ENCODE peak calls at places on chromosomes 1 and 21, in five cellular contexts. G is stimulated activated CD4-positive, alpha-beta T cell treated with anti-CD3 and anti-CD28 coated beads, TNF-alpha, amount 100 ng/mL, for 4 hours; Y is T follicular helper cell; H is progenitor cell of endocrine pancreas; K is RCC 7860. T is an unnamed sample.

GRCh38 chr1:56683569-56683968 is 38.5 kb downstream of the PRKAA2 start:
- DNase-seq in G (no peak), Y (no peak), H (no peak), K (no peak), T (no peak)

GRCh38 chr1:232473319-232473718 is 156.6 kb downstream of the SIPA1L2 start:
- DNase-seq in G (no peak), Y (no peak), H (no peak), K (peak; percentile 50), T (peak; percentile 24)

GRCh38 chr1:59238535-59238934 is 58.4 kb upstream of the FGGY start:
- DNase-seq in G (no peak), Y (no peak), H (no peak), K (no peak), T (no peak)

GRCh38 chr1:8020032-8020431 is 6.1 kb downstream of the ERRFI1 start:
- DNase-seq in G (no peak), Y (no peak), H (no peak), K (peak; percentile 85), T (no peak)

GRCh38 chr1:29842130-29842529 is 605.8 kb downstream of the PTPRU start:
- DNase-seq in G (no peak), Y (no peak), H (no peak), K (no peak), T (no peak)

GRCh38 chr21:44927587-44928461 is 7.1 kb upstream of the ITGB2 start:
- DNase-seq in G (peak; percentile 94), Y (peak; percentile 83), H (no peak), K (peak; percentile 90), T (no peak)

GRCh38 chr1:40630488-40631223 is 34.8 kb downstream of the RIMS3 start:
- DNase-seq in G (no peak), Y (no peak), H (peak; percentile 37), K (no peak), T (no peak)

GRCh38 chr1:34781844-34782391 is 904 bp downstream of the GJB3 start:
- DNase-seq in G (no peak), Y (no peak), H (no peak), K (no peak), T (no peak)

GRCh38 chr1:18531503-18531845 is 50.7 kb downstream of the KLHDC7A start:
- DNase-seq in G (no peak), Y (no peak), H (no peak), K (no peak), T (no peak)

GRCh38 chr1:198492872-198493271 is 47.6 kb downstream of the ATP6V1G3 start:
- DNase-seq in G (no peak), Y (no peak), H (no peak), K (peak; percentile 46), T (peak; percentile 94)

GRCh38 chr21:42524341-42525227 is 10.9 kb downstream of the SLC37A1 start:
- DNase-seq in G (no peak), Y (no peak), H (peak; percentile 24), K (no peak), T (peak; percentile 25)